ENCODE peak calls at places on chromosomes 6 and 20, in seven cellular contexts. One of them, this sample, is unnamed.

GRCh38 chr6:127458817-127459216 is 372 bp downstream of the KIAA0408 start:
- DNase-seq in astrocyte: peak
- DNase-seq in endothelial cell of umbilical vein: no peak
- DNase-seq in H9: no peak
- DNase-seq in MM.1S: no peak
- DNase-seq in PC-9: no peak
- DNase-seq in GM23248: peak
- DNase-seq in this sample: peak

GRCh38 chr20:37363221-37364012 is 17.5 kb downstream of the SRC start:
- DNase-seq in MM.1S: no peak
- DNase-seq in astrocyte: no peak
- DNase-seq in H9: no peak
- DNase-seq in endothelial cell of umbilical vein: no peak
- DNase-seq in GM23248: no peak
- DNase-seq in PC-9: no peak
- DNase-seq in this sample: no peak

GRCh38 chr6:20020526-20020925 is 183.4 kb downstream of the ID4 start:
- DNase-seq in H9: no peak
- DNase-seq in endothelial cell of umbilical vein: no peak
- DNase-seq in PC-9: no peak
- DNase-seq in astrocyte: no peak
- DNase-seq in MM.1S: no peak
- DNase-seq in GM23248: no peak
- DNase-seq in this sample: no peak

GRCh38 chr6:84492246-84493135 is 265.0 kb upstream of the CEP162 start:
- DNase-seq in GM23248: no peak
- DNase-seq in PC-9: no peak
- DNase-seq in H9: no peak
- DNase-seq in MM.1S: no peak
- DNase-seq in astrocyte: no peak
- DNase-seq in endothelial cell of umbilical vein: peak
- DNase-seq in this sample: no peak

GRCh38 chr6:165969184-165969583 is 198.5 kb downstream of the TBXT start:
- DNase-seq in H9: no peak
- DNase-seq in PC-9: no peak
- DNase-seq in endothelial cell of umbilical vein: no peak
- DNase-seq in MM.1S: no peak
- DNase-seq in GM23248: no peak
- DNase-seq in astrocyte: no peak
- DNase-seq in this sample: no peak

GRCh38 chr6:167141667-167142432 is 15.9 kb downstream of the GPR31 start:
- DNase-seq in GM23248: peak
- DNase-seq in MM.1S: peak
- DNase-seq in H9: peak
- DNase-seq in astrocyte: no peak
- DNase-seq in endothelial cell of umbilical vein: peak
- DNase-seq in PC-9: no peak
- DNase-seq in this sample: peak

GRCh38 chr20:62814060-62814708 is 2.7 kb upstream of the COL9A3 start:
- DNase-seq in astrocyte: no peak
- DNase-seq in endothelial cell of umbilical vein: no peak
- DNase-seq in PC-9: no peak
- DNase-seq in GM23248: no peak
- DNase-seq in MM.1S: no peak
- DNase-seq in H9: no peak
- DNase-seq in this sample: no peak

GRCh38 chr20:7744411-7744810 is 195.8 kb downstream of the HAO1 start:
- DNase-seq in PC-9: no peak
- DNase-seq in MM.1S: no peak
- DNase-seq in astrocyte: peak
- DNase-seq in H9: no peak
- DNase-seq in GM23248: peak
- DNase-seq in endothelial cell of umbilical vein: no peak
- DNase-seq in this sample: peak

GRCh38 chr6:39203804-39204495 is 25.3 kb downstream of the KCNK5 start:
- DNase-seq in MM.1S: no peak
- DNase-seq in astrocyte: no peak
- DNase-seq in PC-9: peak
- DNase-seq in H9: peak
- DNase-seq in GM23248: no peak
- DNase-seq in endothelial cell of umbilical vein: no peak
- DNase-seq in this sample: peak

GRCh38 chr6:53148684-53149083 is at the start of gene GCM1:
- DNase-seq in PC-9: no peak
- DNase-seq in astrocyte: no peak
- DNase-seq in GM23248: no peak
- DNase-seq in endothelial cell of umbilical vein: no peak
- DNase-seq in H9: no peak
- DNase-seq in MM.1S: no peak
- DNase-seq in this sample: no peak

GRCh38 chr20:44199877-44200276 is 10.7 kb downstream of the OSER1 start:
- DNase-seq in H9: no peak
- DNase-seq in GM23248: no peak
- DNase-seq in astrocyte: no peak
- DNase-seq in MM.1S: no peak
- DNase-seq in endothelial cell of umbilical vein: no peak
- DNase-seq in PC-9: no peak
- DNase-seq in this sample: no peak

GRCh38 chr6:113148576-113148975 is 708.6 kb upstream of the MARCKS start:
- DNase-seq in MM.1S: no peak
- DNase-seq in H9: no peak
- DNase-seq in GM23248: peak
- DNase-seq in endothelial cell of umbilical vein: no peak
- DNase-seq in astrocyte: peak
- DNase-seq in PC-9: no peak
- DNase-seq in this sample: no peak

GRCh38 chr6:123393333-123393732 is 243.4 kb downstream of the TRDN start:
- DNase-seq in MM.1S: peak
- DNase-seq in PC-9: no peak
- DNase-seq in astrocyte: no peak
- DNase-seq in GM23248: peak
- DNase-seq in endothelial cell of umbilical vein: peak
- DNase-seq in H9: no peak
- DNase-seq in this sample: no peak

DNA sequence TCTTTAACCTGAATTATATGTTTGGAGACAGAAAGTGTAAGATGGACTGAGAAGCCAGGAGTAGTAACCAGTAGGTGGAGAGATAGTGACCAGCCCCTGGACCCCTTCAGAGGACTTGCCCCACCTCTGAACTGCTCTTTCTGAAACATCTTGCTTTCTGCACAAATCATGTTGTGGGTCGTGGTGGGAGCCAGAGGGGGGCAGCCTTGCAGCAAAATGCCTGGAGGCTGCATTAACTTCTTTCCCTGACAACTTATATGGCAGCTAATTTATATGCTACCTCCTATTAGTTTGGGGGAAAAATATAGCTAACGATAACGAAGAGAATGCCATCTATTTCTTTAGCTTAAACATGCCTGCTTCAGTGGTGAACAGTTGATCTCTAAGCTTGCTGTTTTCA is 859.8 kb downstream of the MAFB start:
- DNase-seq in H9: peak
- DNase-seq in PC-9: no peak
- DNase-seq in astrocyte: no peak
- DNase-seq in endothelial cell of umbilical vein: no peak
- DNase-seq in GM23248: peak
- DNase-seq in MM.1S: peak
- DNase-seq in this sample: no peak
- H2AFZ ChIP-seq in H9: no peak
- H2AFZ ChIP-seq in PC-9: no peak
- H2AFZ ChIP-seq in astrocyte: no peak
- H2AFZ ChIP-seq in endothelial cell of umbilical vein: no peak
- H2AFZ ChIP-seq in GM23248: no peak
- H2AFZ ChIP-seq in MM.1S: no peak
- H2AFZ ChIP-seq in this sample: no peak

GRCh38 chr20:48847498-48848205 is 19.9 kb upstream of the PREX1 start:
- DNase-seq in astrocyte: no peak
- DNase-seq in PC-9: peak
- DNase-seq in endothelial cell of umbilical vein: no peak
- DNase-seq in GM23248: no peak
- DNase-seq in H9: no peak
- DNase-seq in MM.1S: no peak
- DNase-seq in this sample: no peak

GRCh38 chr20:48850257-48850656 is 22.5 kb upstream of the PREX1 start:
- DNase-seq in MM.1S: no peak
- DNase-seq in endothelial cell of umbilical vein: no peak
- DNase-seq in GM23248: no peak
- DNase-seq in H9: no peak
- DNase-seq in astrocyte: no peak
- DNase-seq in PC-9: peak
- DNase-seq in this sample: no peak

GRCh38 chr20:48850681-48851299 is 23.0 kb upstream of the PREX1 start:
- DNase-seq in H9: no peak
- DNase-seq in MM.1S: no peak
- DNase-seq in PC-9: peak
- DNase-seq in endothelial cell of umbilical vein: no peak
- DNase-seq in GM23248: no peak
- DNase-seq in astrocyte: no peak
- DNase-seq in this sample: no peak

GRCh38 chr20:48851579-48851978 is 23.8 kb upstream of the PREX1 start:
- DNase-seq in endothelial cell of umbilical vein: no peak
- DNase-seq in astrocyte: no peak
- DNase-seq in H9: no peak
- DNase-seq in PC-9: no peak
- DNase-seq in MM.1S: no peak
- DNase-seq in GM23248: no peak
- DNase-seq in this sample: no peak

GRCh38 chr20:48849779-48850178 is 22.0 kb upstream of the PREX1 start:
- DNase-seq in endothelial cell of umbilical vein: no peak
- DNase-seq in H9: no peak
- DNase-seq in MM.1S: no peak
- DNase-seq in GM23248: no peak
- DNase-seq in PC-9: peak
- DNase-seq in astrocyte: no peak
- DNase-seq in this sample: no peak
- H2AFZ ChIP-seq in endothelial cell of umbilical vein: no peak
- H2AFZ ChIP-seq in H9: no peak
- H2AFZ ChIP-seq in MM.1S: no peak
- H2AFZ ChIP-seq in GM23248: no peak
- H2AFZ ChIP-seq in PC-9: no peak
- H2AFZ ChIP-seq in astrocyte: no peak
- H2AFZ ChIP-seq in this sample: no peak

GRCh38 chr6:147127587-147127986 is 76.6 kb upstream of the STXBP5 start:
- DNase-seq in astrocyte: peak
- DNase-seq in endothelial cell of umbilical vein: no peak
- DNase-seq in PC-9: no peak
- DNase-seq in H9: no peak
- DNase-seq in MM.1S: no peak
- DNase-seq in GM23248: peak
- DNase-seq in this sample: peak
- H2AFZ ChIP-seq in astrocyte: no peak
- H2AFZ ChIP-seq in endothelial cell of umbilical vein: no peak
- H2AFZ ChIP-seq in PC-9: no peak
- H2AFZ ChIP-seq in H9: no peak
- H2AFZ ChIP-seq in MM.1S: no peak
- H2AFZ ChIP-seq in GM23248: no peak
- H2AFZ ChIP-seq in this sample: no peak

DNA sequence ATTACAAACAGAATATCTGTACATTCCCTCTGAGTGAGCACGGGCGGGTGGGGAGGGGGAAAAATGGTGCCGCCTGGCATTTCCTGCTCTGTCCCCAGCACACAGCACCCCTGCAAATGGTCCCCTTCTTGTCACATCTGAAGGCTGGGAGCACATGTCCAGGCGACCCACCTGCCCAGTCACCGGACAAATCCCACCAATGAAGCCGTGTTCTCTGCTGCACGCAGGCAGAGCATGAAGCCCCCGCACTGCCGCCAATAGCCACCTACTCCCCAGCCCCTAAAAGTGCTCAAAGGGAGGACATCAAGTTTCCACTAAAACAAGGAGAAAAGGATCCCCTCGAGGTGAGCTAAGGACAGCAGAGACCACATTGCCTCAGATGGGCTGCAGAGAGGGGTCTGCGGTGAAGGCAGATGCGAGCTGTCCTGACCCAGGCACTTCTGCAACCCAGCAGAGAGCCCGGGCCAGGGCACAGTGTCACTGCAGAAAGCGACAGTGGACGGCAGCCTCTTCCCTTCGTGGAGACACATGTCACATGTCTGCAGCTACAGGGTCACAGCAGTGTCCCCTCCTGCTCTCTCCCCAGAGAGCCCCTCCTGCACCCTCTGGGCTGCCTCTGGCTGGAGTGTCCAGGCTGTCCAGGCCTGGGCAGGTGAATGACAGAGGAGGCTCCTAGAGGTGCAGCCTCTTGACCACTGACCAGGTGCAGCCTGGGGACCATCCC is 221.5 kb downstream of the PREX1 start:
- DNase-seq in GM23248: no peak
- DNase-seq in H9: no peak
- DNase-seq in endothelial cell of umbilical vein: no peak
- DNase-seq in astrocyte: no peak
- DNase-seq in PC-9: no peak
- DNase-seq in MM.1S: no peak
- DNase-seq in this sample: no peak
- H2AFZ ChIP-seq in GM23248: no peak
- H2AFZ ChIP-seq in H9: no peak
- H2AFZ ChIP-seq in endothelial cell of umbilical vein: no peak
- H2AFZ ChIP-seq in astrocyte: no peak
- H2AFZ ChIP-seq in PC-9: no peak
- H2AFZ ChIP-seq in MM.1S: no peak
- H2AFZ ChIP-seq in this sample: no peak

DNA sequence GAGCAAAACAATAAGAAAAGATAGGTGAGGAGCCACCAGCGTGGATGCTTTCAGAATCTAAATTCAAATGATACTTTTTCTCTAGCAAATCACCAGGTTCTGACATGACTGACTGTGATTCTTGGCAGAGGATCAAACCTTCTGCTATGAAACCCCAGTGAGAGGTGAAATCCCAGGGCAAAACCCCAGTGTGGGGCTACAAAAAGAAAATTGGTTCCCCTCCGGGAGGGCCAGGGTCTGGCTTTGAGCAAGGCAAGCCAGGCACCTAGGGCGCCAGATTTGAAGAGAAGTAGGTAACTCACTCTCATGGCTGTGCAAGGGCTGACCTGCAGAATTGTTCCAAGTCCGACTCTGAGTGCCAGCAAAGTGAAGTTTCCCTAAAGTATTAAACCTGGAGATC is 20.2 kb upstream of the RALGAPA2 start:
- DNase-seq in GM23248: no peak
- DNase-seq in MM.1S: no peak
- DNase-seq in astrocyte: no peak
- DNase-seq in PC-9: no peak
- DNase-seq in H9: no peak
- DNase-seq in endothelial cell of umbilical vein: peak
- DNase-seq in this sample: peak
- H2AFZ ChIP-seq in GM23248: no peak
- H2AFZ ChIP-seq in MM.1S: no peak
- H2AFZ ChIP-seq in astrocyte: no peak
- H2AFZ ChIP-seq in PC-9: no peak
- H2AFZ ChIP-seq in H9: no peak
- H2AFZ ChIP-seq in endothelial cell of umbilical vein: peak
- H2AFZ ChIP-seq in this sample: no peak